ENCODE peak calls at places on chromosomes 6 and 20, in ten cellular contexts. One of them, this sample, is unnamed.

GRCh38 chr6:129845696-129846095 is 15.4 kb downstream of the TMEM244 start:
- DNase-seq in prostate gland: no peak
- DNase-seq in breast epithelium: no peak
- DNase-seq in stomach: no peak
- DNase-seq in HCT116: no peak
- DNase-seq in K562: no peak
- DNase-seq in H1: no peak
- DNase-seq in sigmoid colon: no peak
- DNase-seq in upper lobe of left lung: no peak
- DNase-seq in endothelial cell of umbilical vein: no peak
- DNase-seq in this sample: no peak

GRCh38 chr6:121856296-121856695 is 420.9 kb downstream of the GJA1 start:
- DNase-seq in prostate gland: no peak
- DNase-seq in breast epithelium: no peak
- DNase-seq in stomach: no peak
- DNase-seq in HCT116: no peak
- DNase-seq in K562: no peak
- DNase-seq in H1: no peak
- DNase-seq in sigmoid colon: no peak
- DNase-seq in upper lobe of left lung: no peak
- DNase-seq in endothelial cell of umbilical vein: no peak
- DNase-seq in this sample: no peak

GRCh38 chr6:169240125-169240524 is 13.5 kb downstream of the THBS2 start:
- DNase-seq in prostate gland: peak
- DNase-seq in breast epithelium: no peak
- DNase-seq in stomach: no peak
- DNase-seq in HCT116: no peak
- DNase-seq in K562: no peak
- DNase-seq in H1: no peak
- DNase-seq in sigmoid colon: no peak
- DNase-seq in upper lobe of left lung: no peak
- DNase-seq in endothelial cell of umbilical vein: no peak
- DNase-seq in this sample: no peak

GRCh38 chr6:38786486-38786885 is 71.4 kb downstream of the DNAH8 start:
- DNase-seq in prostate gland: no peak
- DNase-seq in breast epithelium: no peak
- DNase-seq in stomach: no peak
- DNase-seq in HCT116: no peak
- DNase-seq in K562: no peak
- DNase-seq in H1: no peak
- DNase-seq in sigmoid colon: no peak
- DNase-seq in upper lobe of left lung: no peak
- DNase-seq in endothelial cell of umbilical vein: peak
- DNase-seq in this sample: no peak

GRCh38 chr6:137749595-137750215 is 117.4 kb upstream of the TNFAIP3 start:
- DNase-seq in prostate gland: no peak
- DNase-seq in breast epithelium: no peak
- DNase-seq in stomach: no peak
- DNase-seq in HCT116: no peak
- DNase-seq in K562: no peak
- DNase-seq in H1: no peak
- DNase-seq in sigmoid colon: no peak
- DNase-seq in upper lobe of left lung: no peak
- DNase-seq in endothelial cell of umbilical vein: no peak
- DNase-seq in this sample: no peak

GRCh38 chr20:48595495-48596475 is 232.0 kb downstream of the PREX1 start:
- DNase-seq in prostate gland: no peak
- DNase-seq in breast epithelium: peak
- DNase-seq in stomach: no peak
- DNase-seq in HCT116: no peak
- DNase-seq in K562: no peak
- DNase-seq in H1: no peak
- DNase-seq in sigmoid colon: peak
- DNase-seq in upper lobe of left lung: no peak
- DNase-seq in endothelial cell of umbilical vein: no peak
- DNase-seq in this sample: no peak

GRCh38 chr20:36760647-36761046 is 12.9 kb downstream of the DSN1 start:
- DNase-seq in prostate gland: no peak
- DNase-seq in breast epithelium: no peak
- DNase-seq in stomach: no peak
- DNase-seq in HCT116: no peak
- DNase-seq in K562: no peak
- DNase-seq in H1: no peak
- DNase-seq in sigmoid colon: no peak
- DNase-seq in upper lobe of left lung: no peak
- DNase-seq in endothelial cell of umbilical vein: no peak
- DNase-seq in this sample: no peak

GRCh38 chr6:11202513-11203305 is 29.8 kb downstream of the NEDD9 start:
- DNase-seq in prostate gland: no peak
- DNase-seq in breast epithelium: no peak
- DNase-seq in stomach: no peak
- DNase-seq in HCT116: no peak
- DNase-seq in K562: no peak
- DNase-seq in H1: no peak
- DNase-seq in sigmoid colon: no peak
- DNase-seq in upper lobe of left lung: no peak
- DNase-seq in endothelial cell of umbilical vein: peak
- DNase-seq in this sample: no peak

GRCh38 chr20:6311841-6312655 is 189.2 kb upstream of the FERMT1 start:
- DNase-seq in prostate gland: no peak
- DNase-seq in breast epithelium: no peak
- DNase-seq in stomach: no peak
- DNase-seq in HCT116: no peak
- DNase-seq in K562: no peak
- DNase-seq in H1: no peak
- DNase-seq in sigmoid colon: no peak
- DNase-seq in upper lobe of left lung: no peak
- DNase-seq in endothelial cell of umbilical vein: no peak
- DNase-seq in this sample: no peak

GRCh38 chr20:44342240-44342639 is 5.4 kb downstream of the R3HDML start:
- DNase-seq in prostate gland: no peak
- DNase-seq in breast epithelium: no peak
- DNase-seq in stomach: no peak
- DNase-seq in HCT116: no peak
- DNase-seq in K562: peak
- DNase-seq in H1: no peak
- DNase-seq in sigmoid colon: no peak
- DNase-seq in upper lobe of left lung: no peak
- DNase-seq in endothelial cell of umbilical vein: no peak
- DNase-seq in this sample: no peak

GRCh38 chr6:35305117-35305516 is 7.5 kb downstream of the DEF6 start:
- DNase-seq in prostate gland: no peak
- DNase-seq in breast epithelium: no peak
- DNase-seq in stomach: no peak
- DNase-seq in HCT116: no peak
- DNase-seq in K562: no peak
- DNase-seq in H1: no peak
- DNase-seq in sigmoid colon: peak
- DNase-seq in upper lobe of left lung: no peak
- DNase-seq in endothelial cell of umbilical vein: no peak
- DNase-seq in this sample: no peak

GRCh38 chr6:33008944-33009861 is at the start of gene HLA-DOA:
- DNase-seq in prostate gland: no peak
- DNase-seq in breast epithelium: no peak
- DNase-seq in stomach: no peak
- DNase-seq in HCT116: peak
- DNase-seq in K562: peak
- DNase-seq in H1: peak
- DNase-seq in sigmoid colon: no peak
- DNase-seq in upper lobe of left lung: peak
- DNase-seq in endothelial cell of umbilical vein: peak
- DNase-seq in this sample: peak

DNA sequence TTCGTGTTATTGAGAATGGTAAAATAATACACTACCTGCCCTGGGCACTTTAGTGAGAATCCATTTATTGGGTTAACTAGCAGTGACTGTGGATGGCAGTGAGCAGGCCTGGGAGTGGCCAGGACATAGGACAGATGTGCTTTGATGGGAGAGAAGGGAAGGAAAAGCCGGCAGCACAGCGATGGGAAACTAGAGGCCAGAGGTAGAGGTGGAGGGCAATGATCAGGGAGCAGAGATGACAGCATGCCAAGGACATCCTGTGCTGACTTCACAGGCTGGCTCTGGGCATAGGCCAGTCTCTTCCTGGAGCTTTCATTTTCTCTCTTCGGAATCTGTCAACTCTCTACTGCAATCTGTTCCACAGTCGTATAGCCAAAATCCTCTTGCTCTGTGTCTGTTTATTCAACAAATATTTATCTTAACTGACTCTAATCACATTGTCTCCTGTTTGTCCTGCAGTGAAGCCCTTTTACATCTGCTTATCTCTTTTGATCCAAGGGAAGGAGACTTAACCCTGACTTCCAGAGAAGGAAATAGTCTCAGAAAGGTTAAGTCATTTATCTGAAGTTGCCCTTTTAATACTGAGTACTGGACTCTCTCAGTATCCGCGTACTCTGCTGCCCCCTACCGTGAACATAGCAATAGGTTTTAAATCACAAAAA is 18.4 kb upstream of the MMP24 start:
- DNase-seq in prostate gland: peak
- DNase-seq in breast epithelium: peak
- DNase-seq in stomach: peak
- DNase-seq in HCT116: peak
- DNase-seq in K562: peak
- DNase-seq in H1: peak
- DNase-seq in sigmoid colon: peak
- DNase-seq in upper lobe of left lung: no peak
- DNase-seq in endothelial cell of umbilical vein: peak
- DNase-seq in this sample: peak
- TF ChIP-seq POLR2AphosphoS5 in prostate gland: peak
- TF ChIP-seq POLR2AphosphoS5 in breast epithelium: no peak
- TF ChIP-seq POLR2AphosphoS5 in stomach: peak
- TF ChIP-seq POLR2AphosphoS5 in HCT116: no peak
- TF ChIP-seq POLR2AphosphoS5 in K562: no peak
- TF ChIP-seq POLR2AphosphoS5 in H1: no peak
- TF ChIP-seq POLR2AphosphoS5 in sigmoid colon: no peak
- TF ChIP-seq POLR2AphosphoS5 in upper lobe of left lung: peak
- TF ChIP-seq POLR2AphosphoS5 in endothelial cell of umbilical vein: no peak
- TF ChIP-seq POLR2AphosphoS5 in this sample: no peak

GRCh38 chr20:62953839-62954703 is 1.6 kb downstream of the SLC17A9 start:
- DNase-seq in prostate gland: peak
- DNase-seq in breast epithelium: no peak
- DNase-seq in stomach: peak
- DNase-seq in HCT116: no peak
- DNase-seq in K562: no peak
- DNase-seq in H1: peak
- DNase-seq in sigmoid colon: peak
- DNase-seq in upper lobe of left lung: peak
- DNase-seq in endothelial cell of umbilical vein: peak
- DNase-seq in this sample: peak
- TF ChIP-seq POLR2A in prostate gland: peak
- TF ChIP-seq POLR2A in breast epithelium: no peak
- TF ChIP-seq POLR2A in stomach: no peak
- TF ChIP-seq POLR2A in HCT116: no peak
- TF ChIP-seq POLR2A in K562: no peak
- TF ChIP-seq POLR2A in H1: no peak
- TF ChIP-seq POLR2A in sigmoid colon: no peak
- TF ChIP-seq POLR2A in upper lobe of left lung: no peak
- TF ChIP-seq POLR2A in endothelial cell of umbilical vein: peak
- TF ChIP-seq POLR2A in this sample: no peak

GRCh38 chr6:167676666-167677421 is 149.9 kb upstream of the AFDN start:
- DNase-seq in prostate gland: no peak
- DNase-seq in breast epithelium: no peak
- DNase-seq in stomach: no peak
- DNase-seq in HCT116: no peak
- DNase-seq in K562: no peak
- DNase-seq in H1: no peak
- DNase-seq in sigmoid colon: peak
- DNase-seq in upper lobe of left lung: no peak
- DNase-seq in endothelial cell of umbilical vein: peak
- DNase-seq in this sample: no peak
- TF ChIP-seq POLR2AphosphoS5 in prostate gland: no peak
- TF ChIP-seq POLR2AphosphoS5 in breast epithelium: no peak
- TF ChIP-seq POLR2AphosphoS5 in stomach: peak
- TF ChIP-seq POLR2AphosphoS5 in HCT116: no peak
- TF ChIP-seq POLR2AphosphoS5 in K562: no peak
- TF ChIP-seq POLR2AphosphoS5 in H1: no peak
- TF ChIP-seq POLR2AphosphoS5 in sigmoid colon: no peak
- TF ChIP-seq POLR2AphosphoS5 in upper lobe of left lung: peak
- TF ChIP-seq POLR2AphosphoS5 in endothelial cell of umbilical vein: no peak
- TF ChIP-seq POLR2AphosphoS5 in this sample: no peak

GRCh38 chr20:60046860-60047259 is 88.6 kb downstream of the CDH26 start:
- DNase-seq in prostate gland: no peak
- DNase-seq in breast epithelium: no peak
- DNase-seq in stomach: no peak
- DNase-seq in HCT116: no peak
- DNase-seq in K562: no peak
- DNase-seq in H1: no peak
- DNase-seq in sigmoid colon: no peak
- DNase-seq in upper lobe of left lung: no peak
- DNase-seq in endothelial cell of umbilical vein: no peak
- DNase-seq in this sample: no peak

GRCh38 chr20:60046436-60046835 is 88.2 kb downstream of the CDH26 start:
- DNase-seq in prostate gland: no peak
- DNase-seq in breast epithelium: no peak
- DNase-seq in stomach: no peak
- DNase-seq in HCT116: no peak
- DNase-seq in K562: no peak
- DNase-seq in H1: no peak
- DNase-seq in sigmoid colon: no peak
- DNase-seq in upper lobe of left lung: no peak
- DNase-seq in endothelial cell of umbilical vein: no peak
- DNase-seq in this sample: no peak

GRCh38 chr20:60048634-60049578 is 90.7 kb downstream of the CDH26 start:
- DNase-seq in prostate gland: no peak
- DNase-seq in breast epithelium: no peak
- DNase-seq in stomach: no peak
- DNase-seq in HCT116: no peak
- DNase-seq in K562: peak
- DNase-seq in H1: no peak
- DNase-seq in sigmoid colon: no peak
- DNase-seq in upper lobe of left lung: no peak
- DNase-seq in endothelial cell of umbilical vein: no peak
- DNase-seq in this sample: no peak

GRCh38 chr20:60049601-60050000 is 91.4 kb downstream of the CDH26 start:
- DNase-seq in prostate gland: no peak
- DNase-seq in breast epithelium: no peak
- DNase-seq in stomach: no peak
- DNase-seq in HCT116: no peak
- DNase-seq in K562: no peak
- DNase-seq in H1: no peak
- DNase-seq in sigmoid colon: no peak
- DNase-seq in upper lobe of left lung: no peak
- DNase-seq in endothelial cell of umbilical vein: no peak
- DNase-seq in this sample: no peak

DNA sequence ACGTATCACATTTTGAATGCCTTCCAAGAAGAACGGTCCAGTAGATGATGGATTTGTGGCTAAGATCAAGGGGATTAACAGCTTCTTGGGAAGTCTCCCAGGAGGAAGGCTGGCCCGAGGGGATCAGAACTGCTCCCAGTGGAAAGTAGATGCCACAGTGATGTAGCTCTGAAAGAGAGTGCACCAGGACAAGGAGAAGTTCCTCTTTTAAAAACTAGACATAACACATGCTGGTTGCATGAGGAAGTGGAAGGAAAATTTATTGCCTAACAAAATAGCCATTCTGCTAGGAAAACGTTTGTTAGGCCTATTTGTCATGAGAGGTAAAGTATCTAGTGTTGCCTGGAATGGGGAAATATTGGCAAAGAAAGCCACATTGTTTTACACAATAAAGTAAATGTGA is 87.8 kb downstream of the CDH26 start:
- DNase-seq in prostate gland: no peak
- DNase-seq in breast epithelium: no peak
- DNase-seq in stomach: no peak
- DNase-seq in HCT116: no peak
- DNase-seq in K562: no peak
- DNase-seq in H1: no peak
- DNase-seq in sigmoid colon: no peak
- DNase-seq in upper lobe of left lung: no peak
- DNase-seq in endothelial cell of umbilical vein: no peak
- DNase-seq in this sample: no peak
- TF ChIP-seq POLR2A in prostate gland: no peak
- TF ChIP-seq POLR2A in breast epithelium: no peak
- TF ChIP-seq POLR2A in stomach: no peak
- TF ChIP-seq POLR2A in HCT116: no peak
- TF ChIP-seq POLR2A in K562: no peak
- TF ChIP-seq POLR2A in H1: no peak
- TF ChIP-seq POLR2A in sigmoid colon: no peak
- TF ChIP-seq POLR2A in upper lobe of left lung: no peak
- TF ChIP-seq POLR2A in endothelial cell of umbilical vein: no peak
- TF ChIP-seq POLR2A in this sample: no peak

This sample was measured in GM12891.